ENCODE peak calls at places on chromosomes 5 and 9, in seven cellular contexts. One of them, this sample, is unnamed.

GRCh38 chr5:76256116-76256889 is 146.8 kb upstream of the IQGAP2 start:
- DNase-seq in prostate gland: peak
- DNase-seq in GM23338: peak
- DNase-seq in WERI-Rb-1: peak
- DNase-seq in PC-3: peak
- DNase-seq in left ventricle myocardium inferior: no peak
- DNase-seq in B cell: peak
- DNase-seq in this sample: peak

GRCh38 chr5:99386406-99387075 is 457.7 kb upstream of the CHD1 start:
- DNase-seq in left ventricle myocardium inferior: no peak
- DNase-seq in PC-3: no peak
- DNase-seq in B cell: no peak
- DNase-seq in prostate gland: no peak
- DNase-seq in GM23338: no peak
- DNase-seq in WERI-Rb-1: peak
- DNase-seq in this sample: no peak

GRCh38 chr9:80175286-80175906 is 603.6 kb downstream of the TLE4 start:
- DNase-seq in GM23338: peak
- DNase-seq in left ventricle myocardium inferior: no peak
- DNase-seq in prostate gland: no peak
- DNase-seq in B cell: peak
- DNase-seq in PC-3: peak
- DNase-seq in WERI-Rb-1: peak
- DNase-seq in this sample: peak

GRCh38 chr5:10420926-10421325 is 20.8 kb upstream of the ROPN1L start:
- DNase-seq in WERI-Rb-1: no peak
- DNase-seq in PC-3: peak
- DNase-seq in B cell: no peak
- DNase-seq in GM23338: no peak
- DNase-seq in prostate gland: no peak
- DNase-seq in left ventricle myocardium inferior: no peak
- DNase-seq in this sample: no peak

GRCh38 chr5:151637676-151638075 is 46.5 kb upstream of the FAT2 start:
- DNase-seq in GM23338: no peak
- DNase-seq in B cell: no peak
- DNase-seq in PC-3: no peak
- DNase-seq in left ventricle myocardium inferior: no peak
- DNase-seq in prostate gland: peak
- DNase-seq in WERI-Rb-1: no peak
- DNase-seq in this sample: peak

GRCh38 chr5:36393656-36394438 is 92.1 kb upstream of the RANBP3L start:
- DNase-seq in WERI-Rb-1: no peak
- DNase-seq in B cell: no peak
- DNase-seq in PC-3: peak
- DNase-seq in GM23338: no peak
- DNase-seq in prostate gland: no peak
- DNase-seq in left ventricle myocardium inferior: no peak
- DNase-seq in this sample: no peak

GRCh38 chr5:77076961-77077820 is 9.9 kb downstream of the ZBED3 start:
- DNase-seq in left ventricle myocardium inferior: peak
- DNase-seq in WERI-Rb-1: peak
- DNase-seq in GM23338: peak
- DNase-seq in B cell: peak
- DNase-seq in PC-3: no peak
- DNase-seq in prostate gland: peak
- DNase-seq in this sample: peak

GRCh38 chr9:98772364-98773155 is 23.8 kb downstream of the ANKS6 start:
- DNase-seq in WERI-Rb-1: no peak
- DNase-seq in GM23338: no peak
- DNase-seq in B cell: no peak
- DNase-seq in left ventricle myocardium inferior: no peak
- DNase-seq in PC-3: no peak
- DNase-seq in prostate gland: no peak
- DNase-seq in this sample: no peak

GRCh38 chr5:76867827-76868693 is 18.2 kb downstream of the S100Z start:
- DNase-seq in B cell: peak
- DNase-seq in GM23338: peak
- DNase-seq in PC-3: peak
- DNase-seq in prostate gland: peak
- DNase-seq in WERI-Rb-1: peak
- DNase-seq in left ventricle myocardium inferior: peak
- DNase-seq in this sample: peak

GRCh38 chr9:16333697-16334096 is 536.8 kb downstream of the BNC2 start:
- DNase-seq in B cell: no peak
- DNase-seq in left ventricle myocardium inferior: no peak
- DNase-seq in prostate gland: no peak
- DNase-seq in GM23338: no peak
- DNase-seq in PC-3: no peak
- DNase-seq in WERI-Rb-1: no peak
- DNase-seq in this sample: peak

GRCh38 chr5:127863610-127864395 is 160.6 kb downstream of the CCDC192 start:
- DNase-seq in PC-3: peak
- DNase-seq in WERI-Rb-1: no peak
- DNase-seq in prostate gland: no peak
- DNase-seq in B cell: no peak
- DNase-seq in GM23338: no peak
- DNase-seq in left ventricle myocardium inferior: no peak
- DNase-seq in this sample: no peak

GRCh38 chr9:109683521-109683920 is 96.5 kb upstream of the PALM2AKAP2 start:
- DNase-seq in left ventricle myocardium inferior: no peak
- DNase-seq in B cell: no peak
- DNase-seq in PC-3: peak
- DNase-seq in prostate gland: no peak
- DNase-seq in GM23338: no peak
- DNase-seq in WERI-Rb-1: no peak
- DNase-seq in this sample: peak

GRCh38 chr5:40334242-40334635 is 345.5 kb upstream of the PTGER4 start:
- DNase-seq in PC-3: no peak
- DNase-seq in prostate gland: no peak
- DNase-seq in GM23338: no peak
- DNase-seq in B cell: no peak
- DNase-seq in WERI-Rb-1: no peak
- DNase-seq in left ventricle myocardium inferior: no peak
- DNase-seq in this sample: no peak

GRCh38 chr5:65394078-65394477 is 87.6 kb downstream of the ADAMTS6 start:
- DNase-seq in left ventricle myocardium inferior: peak
- DNase-seq in WERI-Rb-1: no peak
- DNase-seq in GM23338: no peak
- DNase-seq in B cell: no peak
- DNase-seq in prostate gland: no peak
- DNase-seq in PC-3: no peak
- DNase-seq in this sample: peak

GRCh38 chr9:131734781-131735180 is 5.1 kb downstream of the RAPGEF1 start:
- DNase-seq in B cell: no peak
- DNase-seq in WERI-Rb-1: no peak
- DNase-seq in prostate gland: no peak
- DNase-seq in PC-3: no peak
- DNase-seq in left ventricle myocardium inferior: no peak
- DNase-seq in GM23338: no peak
- DNase-seq in this sample: no peak

GRCh38 chr9:93451762-93452709 is 551 bp downstream of the FAM120A start:
- DNase-seq in PC-3: peak
- DNase-seq in GM23338: peak
- DNase-seq in left ventricle myocardium inferior: peak
- DNase-seq in prostate gland: peak
- DNase-seq in B cell: peak
- DNase-seq in WERI-Rb-1: peak
- DNase-seq in this sample: peak

GRCh38 chr9:91047529-91047928 is 245.9 kb downstream of the SYK start:
- DNase-seq in PC-3: no peak
- DNase-seq in B cell: no peak
- DNase-seq in GM23338: no peak
- DNase-seq in left ventricle myocardium inferior: no peak
- DNase-seq in prostate gland: no peak
- DNase-seq in WERI-Rb-1: no peak
- DNase-seq in this sample: peak

GRCh38 chr5:92401492-92401891 is 1018.4 kb upstream of the ARRDC3 start:
- DNase-seq in PC-3: no peak
- DNase-seq in B cell: no peak
- DNase-seq in prostate gland: no peak
- DNase-seq in WERI-Rb-1: no peak
- DNase-seq in left ventricle myocardium inferior: no peak
- DNase-seq in GM23338: peak
- DNase-seq in this sample: no peak

GRCh38 chr9:72193478-72193881 is 44.2 kb downstream of the GDA start:
- DNase-seq in GM23338: peak
- DNase-seq in WERI-Rb-1: no peak
- DNase-seq in B cell: no peak
- DNase-seq in prostate gland: no peak
- DNase-seq in PC-3: no peak
- DNase-seq in left ventricle myocardium inferior: no peak
- DNase-seq in this sample: no peak

GRCh38 chr9:893843-894420 is 52.4 kb downstream of the DMRT1 start:
- DNase-seq in WERI-Rb-1: peak
- DNase-seq in B cell: peak
- DNase-seq in prostate gland: peak
- DNase-seq in PC-3: peak
- DNase-seq in left ventricle myocardium inferior: no peak
- DNase-seq in GM23338: peak
- DNase-seq in this sample: peak

GRCh38 chr5:32044904-32045303 is 129.2 kb downstream of the GOLPH3 start:
- DNase-seq in B cell: no peak
- DNase-seq in left ventricle myocardium inferior: no peak
- DNase-seq in GM23338: no peak
- DNase-seq in WERI-Rb-1: no peak
- DNase-seq in prostate gland: no peak
- DNase-seq in PC-3: peak
- DNase-seq in this sample: peak

GRCh38 chr9:134494273-134494815 is 147.3 kb upstream of the COL5A1 start:
- DNase-seq in WERI-Rb-1: peak
- DNase-seq in prostate gland: no peak
- DNase-seq in GM23338: no peak
- DNase-seq in PC-3: no peak
- DNase-seq in B cell: no peak
- DNase-seq in left ventricle myocardium inferior: no peak
- DNase-seq in this sample: no peak

GRCh38 chr5:116751684-116752083 is 177.1 kb upstream of the SEMA6A start:
- DNase-seq in prostate gland: no peak
- DNase-seq in left ventricle myocardium inferior: no peak
- DNase-seq in GM23338: no peak
- DNase-seq in WERI-Rb-1: no peak
- DNase-seq in B cell: no peak
- DNase-seq in PC-3: no peak
- DNase-seq in this sample: no peak

GRCh38 chr5:116754556-116754955 is 179.9 kb upstream of the SEMA6A start:
- DNase-seq in WERI-Rb-1: no peak
- DNase-seq in prostate gland: no peak
- DNase-seq in GM23338: peak
- DNase-seq in left ventricle myocardium inferior: no peak
- DNase-seq in PC-3: no peak
- DNase-seq in B cell: no peak
- DNase-seq in this sample: no peak

GRCh38 chr5:116759860-116760644 is 185.4 kb upstream of the SEMA6A start:
- DNase-seq in GM23338: peak
- DNase-seq in left ventricle myocardium inferior: no peak
- DNase-seq in PC-3: no peak
- DNase-seq in WERI-Rb-1: no peak
- DNase-seq in prostate gland: no peak
- DNase-seq in B cell: no peak
- DNase-seq in this sample: no peak

GRCh38 chr5:116750626-116751188 is 176.1 kb upstream of the SEMA6A start:
- DNase-seq in prostate gland: no peak
- DNase-seq in WERI-Rb-1: no peak
- DNase-seq in PC-3: no peak
- DNase-seq in B cell: no peak
- DNase-seq in GM23338: no peak
- DNase-seq in left ventricle myocardium inferior: no peak
- DNase-seq in this sample: peak

GRCh38 chr5:116756531-116756930 is 181.9 kb upstream of the SEMA6A start:
- DNase-seq in WERI-Rb-1: no peak
- DNase-seq in PC-3: no peak
- DNase-seq in B cell: no peak
- DNase-seq in prostate gland: no peak
- DNase-seq in GM23338: no peak
- DNase-seq in left ventricle myocardium inferior: no peak
- DNase-seq in this sample: no peak
- TF ChIP-seq CTCF in WERI-Rb-1: no peak
- TF ChIP-seq CTCF in PC-3: no peak
- TF ChIP-seq CTCF in B cell: no peak
- TF ChIP-seq CTCF in prostate gland: no peak
- TF ChIP-seq CTCF in GM23338: no peak
- TF ChIP-seq CTCF in left ventricle myocardium inferior: peak
- TF ChIP-seq CTCF in this sample: no peak

DNA sequence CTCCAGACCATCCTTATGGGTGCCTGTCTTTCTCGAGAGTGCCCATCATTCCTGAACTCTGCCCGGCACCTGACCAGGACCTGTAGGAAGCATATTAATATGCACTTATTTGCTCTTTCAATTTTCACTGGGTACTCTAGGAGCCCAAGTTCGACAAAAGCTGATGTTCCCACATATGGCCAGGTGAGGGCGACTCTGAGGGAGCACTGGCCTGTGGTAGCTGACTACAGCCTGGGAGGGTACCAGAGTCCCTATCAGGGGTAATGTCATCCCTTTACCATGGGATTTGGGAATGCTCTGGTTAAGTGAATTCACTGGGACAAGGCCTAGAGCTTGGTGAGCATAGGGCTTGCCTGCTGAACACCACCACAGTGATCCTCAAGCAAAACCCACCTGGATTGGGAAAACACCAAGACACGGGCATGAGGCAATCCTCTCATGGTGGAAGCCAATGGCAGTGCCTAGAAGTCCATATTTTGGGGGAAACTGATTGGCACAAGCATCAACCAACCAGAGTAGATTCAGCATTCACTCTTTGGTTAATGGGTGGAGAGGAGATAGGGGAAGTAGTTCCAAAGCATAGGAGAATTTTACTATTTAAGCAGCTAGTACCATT is 112.2 kb downstream of the MTX3 start:
- DNase-seq in left ventricle myocardium inferior: no peak
- DNase-seq in PC-3: peak
- DNase-seq in B cell: no peak
- DNase-seq in WERI-Rb-1: peak
- DNase-seq in GM23338: peak
- DNase-seq in prostate gland: no peak
- DNase-seq in this sample: peak
- TF ChIP-seq CTCF in left ventricle myocardium inferior: peak
- TF ChIP-seq CTCF in PC-3: peak
- TF ChIP-seq CTCF in B cell: peak
- TF ChIP-seq CTCF in WERI-Rb-1: peak
- TF ChIP-seq CTCF in GM23338: peak
- TF ChIP-seq CTCF in prostate gland: no peak
- TF ChIP-seq CTCF in this sample: peak

GRCh38 chr5:112691758-112692157 is 45.9 kb upstream of the APC start:
- DNase-seq in PC-3: peak
- DNase-seq in GM23338: peak
- DNase-seq in prostate gland: no peak
- DNase-seq in B cell: peak
- DNase-seq in left ventricle myocardium inferior: no peak
- DNase-seq in WERI-Rb-1: peak
- DNase-seq in this sample: peak
- TF ChIP-seq CTCF in PC-3: peak
- TF ChIP-seq CTCF in GM23338: peak
- TF ChIP-seq CTCF in prostate gland: no peak
- TF ChIP-seq CTCF in B cell: no peak
- TF ChIP-seq CTCF in left ventricle myocardium inferior: peak
- TF ChIP-seq CTCF in WERI-Rb-1: peak
- TF ChIP-seq CTCF in this sample: peak

DNA sequence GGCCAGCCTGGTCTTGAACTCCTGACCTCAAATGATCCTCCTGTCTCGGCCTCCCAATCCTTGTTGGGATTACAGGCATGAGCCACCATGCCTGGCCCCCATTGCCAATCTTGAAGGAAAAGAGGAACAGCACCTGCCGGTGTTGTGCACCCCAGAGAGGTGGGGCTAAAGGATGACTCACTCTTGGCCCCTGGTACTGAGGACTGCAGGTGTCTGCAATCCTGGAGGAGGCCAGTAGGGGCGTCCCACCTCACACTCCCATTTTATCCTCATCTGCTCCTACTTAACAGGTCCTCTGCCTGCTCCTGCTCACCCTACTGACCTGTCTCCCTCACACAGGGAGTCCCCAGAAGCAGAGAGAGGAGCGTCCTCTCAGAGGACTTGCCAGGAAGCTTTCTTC is 390.4 kb downstream of the ARHGEF28 start:
- DNase-seq in PC-3: no peak
- DNase-seq in prostate gland: no peak
- DNase-seq in GM23338: peak
- DNase-seq in left ventricle myocardium inferior: no peak
- DNase-seq in WERI-Rb-1: no peak
- DNase-seq in B cell: no peak
- DNase-seq in this sample: peak
- TF ChIP-seq CTCF in PC-3: peak
- TF ChIP-seq CTCF in prostate gland: no peak
- TF ChIP-seq CTCF in GM23338: peak
- TF ChIP-seq CTCF in left ventricle myocardium inferior: no peak
- TF ChIP-seq CTCF in WERI-Rb-1: peak
- TF ChIP-seq CTCF in B cell: no peak
- TF ChIP-seq CTCF in this sample: peak

This sample was measured in MCF 10A.